ENCODE peak calls at places on chromosomes 1 and 21, in eight cellular contexts. F is H9, Z is mammary epithelial cell, T is GM23338, D is Karpas-422, A is IMR-90, Q is keratinocyte, E is K562. G is an unnamed sample. For H4K20me1 and H3K4me1, the result is how much of the 10 kb centered on the place peaks cover.

GRCh38 chr1:64933296-64934070 is 32.9 kb downstream of the JAK1 start:
- DNase-seq in F (no peak), Z (peak), T (no peak), D (peak), A (peak), Q (no peak), E (no peak), G (peak)

GRCh38 chr1:209675567-209676154 is 449 bp downstream of the G0S2 start:
- DNase-seq in F (peak), Z (no peak), T (peak), D (no peak), A (peak), Q (no peak), E (no peak), G (no peak)

GRCh38 chr1:205849619-205850355 is at the start of gene PM20D1:
- DNase-seq in F (peak), Z (no peak), T (peak), D (peak), A (peak), Q (peak), E (peak), G (peak)

GRCh38 chr1:27672750-27673112 is 739 bp upstream of the IFI6 start:
- DNase-seq in F (no peak), Z (no peak), T (no peak), D (no peak), A (peak), Q (no peak), E (no peak), G (no peak)

GRCh38 chr1:170310931-170311330 is 165.2 kb downstream of the NTMT2 start:
- DNase-seq in F (no peak), Z (no peak), T (no peak), D (no peak), A (no peak), Q (no peak), E (no peak), G (no peak)

GRCh38 chr1:61139324-61140055 is 57.1 kb downstream of the NFIA start:
- DNase-seq in F (no peak), Z (peak), T (no peak), D (peak), A (peak), Q (peak), E (no peak), G (no peak)

GRCh38 chr1:119946724-119947123 is 50.4 kb upstream of the ADAM30 start:
- DNase-seq in F (no peak), Z (no peak), T (no peak), D (no peak), A (peak), Q (no peak), E (no peak), G (no peak)

GRCh38 chr1:171948491-171948890 is 107.2 kb downstream of the DNM3 start:
- DNase-seq in F (no peak), Z (peak), T (peak), D (no peak), A (peak), Q (no peak), E (no peak), G (no peak)

GRCh38 chr21:35511298-35512162 is 462.4 kb upstream of the RUNX1 start:
- DNase-seq in F (no peak), Z (peak), T (no peak), D (no peak), A (peak), Q (no peak), E (no peak), G (no peak)

GRCh38 chr21:39712976-39713375 is 32.0 kb upstream of the IGSF5 start:
- DNase-seq in F (peak), Z (no peak), T (peak), D (no peak), A (no peak), Q (no peak), E (peak), G (no peak)

GRCh38 chr1:24022611-24023359 is 42.7 kb upstream of the SRSF10 start:
- DNase-seq in F (no peak), Z (peak), T (no peak), D (no peak), A (peak), Q (no peak), E (no peak), G (no peak)

GRCh38 chr1:61993331-61993961 is 201.2 kb upstream of the L1TD1 start:
- DNase-seq in F (no peak), Z (peak), T (no peak), D (no peak), A (no peak), Q (peak), E (no peak), G (no peak)

GRCh38 chr1:84722794-84723193 is 32.5 kb upstream of the SSX2IP start:
- DNase-seq in F (no peak), Z (no peak), T (no peak), D (no peak), A (peak), Q (no peak), E (no peak), G (no peak)

GRCh38 chr21:33541105-33541711 is 709 bp downstream of the GART start:
- DNase-seq in F (no peak), Z (no peak), T (peak), D (peak), A (peak), Q (no peak), E (no peak), G (peak)

GRCh38 chr1:228004331-228004871 is 2.4 kb upstream of the WNT3A start:
- DNase-seq in F (peak), Z (peak), T (peak), D (peak), A (no peak), Q (no peak), E (peak), G (peak)

GRCh38 chr1:42957880-42958487 is 684 bp downstream of the SLC2A1 start:
- DNase-seq in F (no peak), Z (peak), T (peak), D (peak), A (peak), Q (no peak), E (peak), G (peak)

GRCh38 chr1:171434717-171435346 is 50.5 kb upstream of the PRRC2C start:
- DNase-seq in F (no peak), Z (peak), T (no peak), D (no peak), A (peak), Q (peak), E (no peak), G (no peak)

GRCh38 chr1:179510038-179510437 is 65.7 kb downstream of the NPHS2 start:
- DNase-seq in F (no peak), Z (no peak), T (no peak), D (no peak), A (no peak), Q (no peak), E (no peak), G (peak)

GRCh38 chr21:44065428-44065827 is 41.8 kb upstream of the PWP2 start:
- DNase-seq in F (no peak), Z (no peak), T (no peak), D (no peak), A (peak), Q (no peak), E (no peak), G (no peak)

GRCh38 chr1:52825868-52826267 is 16.7 kb upstream of the ZYG11A start:
- DNase-seq in F (no peak), Z (no peak), T (peak), D (peak), A (peak), Q (no peak), E (no peak), G (peak)

GRCh38 chr1:154485106-154485505 is 16.9 kb upstream of the TDRD10 start:
- DNase-seq in F (no peak), Z (no peak), T (no peak), D (no peak), A (no peak), Q (no peak), E (no peak), G (no peak)

GRCh38 chr21:44755227-44755626 is 43.9 kb upstream of the TSPEAR start:
- DNase-seq in F (peak), Z (no peak), T (no peak), D (peak), A (no peak), Q (no peak), E (peak), G (peak)

GRCh38 chr21:26207021-26207420 is 36.5 kb upstream of the APP start:
- DNase-seq in F (no peak), Z (no peak), T (no peak), D (no peak), A (no peak), Q (no peak), E (no peak), G (no peak)

GRCh38 chr1:109687641-109688499 is at the start of gene GSTM1:
- DNase-seq in F (peak), Z (peak), T (no peak), D (peak), A (no peak), Q (no peak), E (no peak), G (no peak)

GRCh38 chr1:245154429-245155185 is at the start of gene KIF26B:
- DNase-seq in F (peak), Z (peak), T (peak), D (no peak), A (peak), Q (peak), E (peak), G (no peak)

GRCh38 chr1:224245188-224245587 is 62.1 kb downstream of the DEGS1 start:
- DNase-seq in F (no peak), Z (no peak), T (no peak), D (peak), A (peak), Q (no peak), E (no peak), G (peak)

GRCh38 chr1:47662068-47662467 is 224.2 kb downstream of the FOXD2 start:
- DNase-seq in F (no peak), Z (no peak), T (no peak), D (no peak), A (no peak), Q (no peak), E (no peak), G (no peak)

GRCh38 chr21:25999935-26000582 is 170.5 kb downstream of the APP start:
- DNase-seq in F (no peak), Z (no peak), T (peak), D (no peak), A (no peak), Q (no peak), E (no peak), G (no peak)

GRCh38 chr1:244010599-244011211 is 40.4 kb upstream of the ZBTB18 start:
- DNase-seq in F (no peak), Z (no peak), T (no peak), D (no peak), A (no peak), Q (no peak), E (no peak), G (no peak)

GRCh38 chr1:37851782-37852210 is 7.6 kb downstream of the MTF1 start:
- DNase-seq in F (no peak), Z (no peak), T (no peak), D (no peak), A (peak), Q (no peak), E (no peak), G (peak)

GRCh38 chr1:170491291-170491690 is 40.7 kb upstream of the GORAB start:
- DNase-seq in F (no peak), Z (no peak), T (peak), D (no peak), A (no peak), Q (no peak), E (no peak), G (no peak)

GRCh38 chr1:235434001-235434400 is 66.8 kb downstream of the TBCE start:
- DNase-seq in F (no peak), Z (no peak), T (peak), D (no peak), A (no peak), Q (no peak), E (peak), G (no peak)

GRCh38 chr1:12617511-12617900 is 504 bp downstream of the DHRS3 start:
- DNase-seq in F (no peak), Z (peak), T (peak), D (peak), A (no peak), Q (no peak), E (no peak), G (no peak)

GRCh38 chr1:64471724-64472276 is 1.9 kb downstream of the CACHD1 start:
- DNase-seq in F (no peak), Z (peak), T (peak), D (no peak), A (peak), Q (no peak), E (no peak), G (no peak)

GRCh38 chr1:21301794-21302440 is 11.7 kb upstream of the ECE1 start:
- DNase-seq in F (no peak), Z (no peak), T (no peak), D (no peak), A (no peak), Q (no peak), E (no peak), G (no peak)

GRCh38 chr21:17101696-17102095 is 411.1 kb upstream of the CXADR start:
- DNase-seq in F (no peak), Z (no peak), T (no peak), D (no peak), A (no peak), Q (no peak), E (no peak), G (no peak)
- H3K27ac ChIP-seq in F (no peak), Z (no peak), T (no peak), D (no peak), A (no peak), Q (no peak), E (no peak), G (no peak)

DNA sequence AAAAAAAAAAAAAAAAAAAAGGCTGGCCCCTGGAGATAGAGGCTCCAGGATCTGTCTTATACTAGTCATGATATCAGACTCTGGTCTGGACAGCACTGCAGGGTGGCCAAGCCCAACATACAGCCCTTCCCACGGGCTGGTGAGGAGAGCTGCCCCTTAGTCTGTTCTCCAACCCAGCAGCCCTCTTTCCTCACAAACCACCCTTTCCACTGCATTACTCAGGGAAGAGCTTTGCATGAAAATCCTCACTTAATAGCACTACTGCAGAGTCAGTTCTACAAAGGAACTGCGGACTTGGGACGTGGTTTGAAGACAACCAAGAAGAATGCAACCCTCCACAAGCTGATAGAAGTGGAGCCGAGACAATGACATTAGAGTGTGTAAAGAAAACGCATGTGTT is 5.7 kb downstream of the BCAR3 start:
- DNase-seq in F (peak), Z (no peak), T (no peak), D (no peak), A (no peak), Q (no peak), E (no peak), G (no peak)
- H4K20me1 ChIP-seq in F (under half), Z (under half), T (under half), D (under half), A (half or more), Q (half or more), E (under half), G (under half)

GRCh38 chr1:44720281-44720680 is 10.7 kb downstream of the RNU5D-1 start:
- DNase-seq in F (no peak), Z (no peak), T (no peak), D (no peak), A (no peak), Q (no peak), E (no peak), G (no peak)

GRCh38 chr1:44717196-44717595 is 13.8 kb downstream of the RNU5D-1 start:
- DNase-seq in F (no peak), Z (no peak), T (no peak), D (no peak), A (no peak), Q (no peak), E (no peak), G (no peak)

GRCh38 chr1:44717653-44718052 is 13.3 kb downstream of the RNU5D-1 start:
- DNase-seq in F (no peak), Z (no peak), T (no peak), D (no peak), A (peak), Q (no peak), E (no peak), G (no peak)

GRCh38 chr1:44721521-44722361 is 9.2 kb downstream of the RNU5D-1 start:
- DNase-seq in F (peak), Z (peak), T (peak), D (peak), A (peak), Q (peak), E (peak), G (peak)

GRCh38 chr1:44719318-44719717 is 11.7 kb downstream of the RNU5D-1 start:
- DNase-seq in F (no peak), Z (no peak), T (no peak), D (no peak), A (no peak), Q (no peak), E (no peak), G (no peak)
- H3K4me1 ChIP-seq in F (under half), Z (under half), T (under half), D (half or more), A (under half), Q (under half), E (under half), G (half or more)

DNA sequence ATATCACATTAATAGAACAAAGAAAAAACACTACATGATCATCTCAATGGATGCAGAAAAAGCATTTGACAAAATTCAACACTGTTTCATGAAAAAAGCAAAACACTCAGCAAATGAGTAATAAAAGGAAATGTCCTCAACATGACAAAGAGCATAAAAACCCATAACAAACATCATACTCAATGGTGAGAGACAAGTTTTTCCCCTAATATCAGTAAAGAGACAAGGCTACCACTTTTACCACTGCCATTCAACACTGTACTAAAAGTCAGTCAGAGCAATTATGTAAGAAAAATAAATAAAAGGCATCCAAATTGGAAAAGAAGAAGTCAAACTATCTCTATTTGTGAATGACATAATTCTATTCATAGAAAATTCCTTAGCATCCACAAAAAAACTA is 64.3 kb downstream of the ZNF644 start:
- DNase-seq in F (no peak), Z (no peak), T (no peak), D (no peak), A (no peak), Q (no peak), E (no peak), G (no peak)
- H3K27ac ChIP-seq in F (no peak), Z (no peak), T (no peak), D (no peak), A (no peak), Q (no peak), E (no peak), G (no peak)